ENCODE peak calls at places on chromosomes 12 and 14, in nine cellular contexts. J is transverse colon, K is HCT116, Y is IMR-90, B is body of pancreas, Z is lower leg skin, G is uterus, P is K562, H is Peyer's patch. U is an unnamed sample.
A peak's percentile ranks its signal among the peaks of the same experiment; 100 is the strongest.

GRCh38 chr12:124520258-124520657 is 47.2 kb downstream of the NCOR2 start:
- DNase-seq in J (peak; percentile 44), K (no peak), Y (peak; percentile 29), B (peak; percentile 87), Z (no peak), G (peak; percentile 48), P (no peak), H (no peak), U (peak; percentile 67)

GRCh38 chr12:123671876-123672275 is 963 bp downstream of the TCTN2 start:
- DNase-seq in J (no peak), K (no peak), Y (peak; percentile 71), B (no peak), Z (no peak), G (no peak), P (no peak), H (no peak), U (no peak)

GRCh38 chr12:48126953-48127630 is 7.9 kb downstream of the PFKM start:
- DNase-seq in J (no peak), K (no peak), Y (no peak), B (no peak), Z (no peak), G (no peak), P (no peak), H (no peak), U (no peak)

GRCh38 chr12:66725031-66725430 is 46.2 kb upstream of the GRIP1 start:
- DNase-seq in J (no peak), K (no peak), Y (no peak), B (no peak), Z (no peak), G (no peak), P (no peak), H (no peak), U (no peak)

GRCh38 chr14:100900837-100901390 is 2.6 kb downstream of the RTL1 start:
- DNase-seq in J (peak; percentile 50), K (peak; percentile 41), Y (no peak), B (peak; percentile 44), Z (peak; percentile 82), G (no peak), P (peak; percentile 70), H (no peak), U (no peak)

GRCh38 chr14:68621400-68622365 is 171.2 kb downstream of the ZFP36L1 start:
- DNase-seq in J (no peak), K (no peak), Y (peak; percentile 79), B (no peak), Z (peak; percentile 74), G (no peak), P (no peak), H (no peak), U (no peak)

GRCh38 chr12:53624956-53625355 is 1.2 kb downstream of the ATF7 start:
- DNase-seq in J (no peak), K (no peak), Y (no peak), B (no peak), Z (peak; percentile 56), G (no peak), P (no peak), H (no peak), U (no peak)

GRCh38 chr12:107163413-107163812 is 70.1 kb upstream of the CRY1 start:
- DNase-seq in J (no peak), K (no peak), Y (no peak), B (no peak), Z (no peak), G (no peak), P (no peak), H (no peak), U (no peak)

GRCh38 chr12:124766745-124767074 is 97.0 kb downstream of the SCARB1 start:
- DNase-seq in J (no peak), K (no peak), Y (no peak), B (no peak), Z (no peak), G (no peak), P (no peak), H (no peak), U (no peak)

GRCh38 chr14:66483322-66483721 is 2.8 kb upstream of the CCDC196 start:
- DNase-seq in J (no peak), K (no peak), Y (no peak), B (peak; percentile 48), Z (no peak), G (no peak), P (no peak), H (no peak), U (no peak)

GRCh38 chr14:99363051-99363450 is 91.1 kb upstream of the BCL11B start:
- DNase-seq in J (no peak), K (no peak), Y (no peak), B (no peak), Z (no peak), G (no peak), P (no peak), H (no peak), U (no peak)

GRCh38 chr14:36524874-36525745 is 5.1 kb upstream of the NKX2-1 start:
- DNase-seq in J (peak; percentile 36), K (peak; percentile 65), Y (no peak), B (peak; percentile 60), Z (no peak), G (no peak), P (peak; percentile 43), H (no peak), U (no peak)

GRCh38 chr12:3313655-3314305 is 177.2 kb upstream of the PRMT8 start:
- DNase-seq in J (no peak), K (no peak), Y (peak; percentile 20), B (no peak), Z (no peak), G (peak; percentile 48), P (peak; percentile 12), H (no peak), U (no peak)

GRCh38 chr14:96567289-96567899 is 65.2 kb downstream of the PAPOLA start:
- DNase-seq in J (no peak), K (no peak), Y (peak; percentile 50), B (no peak), Z (no peak), G (no peak), P (no peak), H (no peak), U (no peak)

GRCh38 chr12:128796439-128797118 is 27.2 kb downstream of the SLC15A4 start:
- DNase-seq in J (no peak), K (no peak), Y (no peak), B (no peak), Z (no peak), G (no peak), P (no peak), H (no peak), U (no peak)
- TF ChIP-seq POLR2A in J (no peak), K (no peak), Y (no peak), B (no peak), Z (no peak), G (no peak), P (no peak), H (no peak), U (no peak)

GRCh38 chr14:32202941-32203882 is at the start of gene RNU6-8:
- DNase-seq in J (peak; percentile 92), K (peak; percentile 80), Y (peak; percentile 79), B (peak; percentile 89), Z (peak; percentile 95), G (peak; percentile 86), P (peak; percentile 79), H (peak; percentile 89), U (peak; percentile 57)
- TF ChIP-seq POLR2A in J (peak; percentile 55), K (peak; percentile 77), Y (no peak), B (peak; percentile 67), Z (no peak), G (no peak), P (peak; percentile 54), H (peak; percentile 38), U (no peak)

GRCh38 chr14:77988966-77989365 is 181.2 kb upstream of the NRXN3 start:
- DNase-seq in J (no peak), K (no peak), Y (peak; percentile 48), B (no peak), Z (no peak), G (no peak), P (no peak), H (no peak), U (peak; percentile 62)

GRCh38 chr14:77989441-77989891 is 180.7 kb upstream of the NRXN3 start:
- DNase-seq in J (no peak), K (no peak), Y (no peak), B (no peak), Z (no peak), G (no peak), P (no peak), H (no peak), U (no peak)

GRCh38 chr14:77988096-77988870 is 181.9 kb upstream of the NRXN3 start:
- DNase-seq in J (no peak), K (no peak), Y (no peak), B (no peak), Z (no peak), G (no peak), P (no peak), H (no peak), U (no peak)

GRCh38 chr14:77986808-77987207 is 183.4 kb upstream of the NRXN3 start:
- DNase-seq in J (no peak), K (no peak), Y (no peak), B (no peak), Z (no peak), G (no peak), P (no peak), H (no peak), U (no peak)

DNA sequence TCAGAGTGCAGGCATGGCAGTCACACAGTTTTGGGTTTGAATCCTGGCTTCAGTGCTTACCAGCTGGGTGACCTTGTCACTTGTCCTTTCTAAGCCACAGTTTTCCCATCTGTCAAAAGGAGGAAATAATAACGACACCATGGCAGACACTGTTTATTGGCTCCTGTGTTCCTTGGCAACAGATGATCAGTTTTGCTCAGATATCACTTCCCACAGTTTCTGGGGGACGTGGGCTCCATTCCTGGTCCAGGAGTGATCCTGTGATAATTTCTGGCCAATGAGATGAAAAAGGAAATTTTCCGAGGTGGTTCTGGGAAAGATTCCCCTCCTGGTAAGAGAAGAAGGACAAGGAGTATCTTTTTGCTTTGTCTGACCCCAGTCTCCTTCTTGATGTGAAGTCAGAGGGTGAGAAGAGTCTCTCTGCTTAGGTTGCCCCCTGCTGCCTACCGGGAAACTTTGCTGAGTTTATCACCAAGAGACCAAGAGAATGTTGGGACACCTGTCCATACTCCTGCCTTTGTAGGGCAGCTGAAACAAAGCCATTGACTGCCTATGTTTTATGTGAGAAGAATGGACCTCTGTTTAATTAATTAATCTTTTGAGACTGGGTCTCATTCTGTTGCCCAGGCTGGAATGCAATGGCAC is 178.9 kb upstream of the NRXN3 start:
- DNase-seq in J (no peak), K (no peak), Y (no peak), B (no peak), Z (no peak), G (no peak), P (no peak), H (no peak), U (no peak)
- TF ChIP-seq POLR2A in J (no peak), K (no peak), Y (no peak), B (no peak), Z (no peak), G (no peak), P (no peak), H (no peak), U (no peak)

GRCh38 chr12:57487597-57488396 is at the start of gene MARS1:
- DNase-seq in J (peak; percentile 96), K (peak; percentile 94), Y (peak; percentile 96), B (peak; percentile 94), Z (peak; percentile 99), G (peak; percentile 95), P (peak; percentile 80), H (peak; percentile 96), U (peak; percentile 88)
- TF ChIP-seq POLR2A in J (peak; percentile 66), K (peak; percentile 53), Y (peak; percentile 80), B (peak; percentile 71), Z (no peak), G (no peak), P (peak; percentile 90), H (peak; percentile 40), U (peak; percentile 83)

U was measured in H54.